ENCODE peak calls at places on chromosomes 1 and 21, in ten cellular contexts. U is ovary, P is heart left ventricle, F is adipocyte, J is upper lobe of right lung, W is sigmoid colon, S is K562, C is H9, R is H1, V is foreskin keratinocyte. G is an unnamed sample. For H3K4me1, the result is how much of the 10 kb centered on the place peaks cover.

GRCh38 chr1:53430256-53430655 is 28.9 kb upstream of the DMRTB1 start:
- DNase-seq in S (no peak), F (no peak), P (no peak), U (no peak), W (no peak), C (no peak), V (no peak), R (no peak), J (no peak), G (no peak)

GRCh38 chr1:54650417-54650816 is 8.8 kb downstream of the MROH7 start:
- DNase-seq in P (no peak), S (peak), W (no peak), C (no peak), U (no peak), R (no peak), J (no peak), V (no peak), F (no peak), G (no peak)

GRCh38 chr1:246317723-246318359 is 189.2 kb downstream of the SMYD3 start:
- DNase-seq in J (no peak), F (peak), P (no peak), W (no peak), S (no peak), C (no peak), U (no peak), V (peak), R (no peak), G (no peak)

GRCh38 chr1:11470912-11471311 is 8.0 kb upstream of the DISP3 start:
- DNase-seq in S (no peak), V (no peak), J (no peak), W (no peak), U (no peak), F (no peak), R (no peak), P (no peak), C (no peak), G (no peak)

GRCh38 chr1:209038316-209038715 is 545.2 kb upstream of the CAMK1G start:
- DNase-seq in S (no peak), F (no peak), C (no peak), P (no peak), R (no peak), W (no peak), J (no peak), U (no peak), V (no peak), G (no peak)

GRCh38 chr21:36749935-36750578 is 51.1 kb downstream of the SIM2 start:
- DNase-seq in C (peak), F (no peak), S (no peak), J (no peak), V (no peak), P (no peak), R (peak), W (no peak), U (no peak), G (no peak)

GRCh38 chr1:31674626-31675025 is 29.2 kb downstream of the COL16A1 start:
- DNase-seq in R (peak), F (peak), U (no peak), S (no peak), J (no peak), V (no peak), W (no peak), P (no peak), C (no peak), G (no peak)

GRCh38 chr1:67175713-67176112 is 9.5 kb downstream of the IL23R start:
- DNase-seq in J (no peak), P (no peak), S (no peak), U (no peak), F (no peak), R (no peak), V (no peak), C (no peak), W (no peak), G (no peak)

GRCh38 chr1:207892764-207893163 is 18.2 kb downstream of the CD34 start:
- DNase-seq in P (no peak), S (no peak), V (no peak), C (no peak), R (no peak), J (no peak), U (no peak), W (no peak), F (no peak), G (no peak)

GRCh38 chr21:38379171-38379570 is 119.1 kb downstream of the ERG start:
- DNase-seq in S (no peak), W (no peak), U (no peak), R (no peak), P (no peak), F (no peak), V (no peak), J (no peak), C (no peak), G (peak)

GRCh38 chr1:26705788-26706237 is 10.0 kb downstream of the ARID1A start:
- DNase-seq in F (peak), S (no peak), C (no peak), J (no peak), W (no peak), U (no peak), V (no peak), R (no peak), P (no peak), G (no peak)

GRCh38 chr21:33028759-33029511 is 3.2 kb downstream of the OLIG2 start:
- DNase-seq in P (no peak), J (no peak), R (no peak), W (peak), C (peak), U (no peak), S (no peak), F (peak), V (no peak), G (no peak)

GRCh38 chr1:105793541-105794146 is 1262.8 kb upstream of the PRMT6 start:
- DNase-seq in J (no peak), W (no peak), S (peak), P (no peak), R (no peak), V (peak), F (peak), U (peak), C (peak), G (no peak)

GRCh38 chr1:93256433-93256832 is 75.9 kb downstream of the CCDC18 start:
- DNase-seq in C (no peak), V (no peak), R (no peak), U (no peak), F (no peak), J (no peak), P (no peak), S (no peak), W (no peak), G (no peak)

GRCh38 chr1:117627562-117628165 is 21.8 kb downstream of the TENT5C start:
- DNase-seq in U (no peak), V (no peak), R (no peak), F (no peak), P (no peak), C (no peak), W (no peak), J (no peak), S (no peak), G (no peak)

GRCh38 chr1:54046671-54047383 is 6.2 kb downstream of the TMEM59 start:
- DNase-seq in W (no peak), U (no peak), P (no peak), V (no peak), S (no peak), J (no peak), C (no peak), F (peak), R (no peak), G (no peak)

GRCh38 chr1:116089870-116090269 is 21.3 kb upstream of the MAB21L3 start:
- DNase-seq in F (no peak), V (no peak), P (no peak), C (no peak), R (no peak), S (no peak), W (no peak), J (no peak), U (no peak), G (no peak)

GRCh38 chr1:201001962-201002361 is 21.6 kb downstream of the KIF21B start:
- DNase-seq in S (no peak), R (no peak), U (no peak), F (no peak), J (no peak), W (no peak), P (no peak), V (no peak), C (no peak), G (no peak)

GRCh38 chr1:235018161-235018560 is 110.5 kb downstream of the TOMM20 start:
- DNase-seq in U (no peak), F (peak), P (no peak), J (no peak), W (peak), S (no peak), R (peak), V (peak), C (no peak), G (no peak)

GRCh38 chr1:52263153-52263910 is 102.7 kb downstream of the CC2D1B start:
- DNase-seq in W (no peak), C (no peak), R (no peak), F (no peak), U (no peak), J (no peak), V (no peak), P (no peak), S (no peak), G (no peak)

GRCh38 chr1:107681001-107681479 is 283.9 kb downstream of the VAV3 start:
- DNase-seq in S (no peak), C (no peak), F (no peak), J (no peak), V (no peak), U (no peak), P (no peak), R (no peak), W (no peak), G (no peak)

GRCh38 chr1:21492171-21492625 is 17.0 kb upstream of the ALPL start:
- DNase-seq in U (no peak), F (no peak), W (no peak), J (no peak), V (no peak), S (no peak), C (no peak), R (no peak), P (no peak), G (no peak)

GRCh38 chr1:173549813-173550212 is 53.1 kb downstream of the SLC9C2 start:
- DNase-seq in V (no peak), U (no peak), J (no peak), S (no peak), P (no peak), F (no peak), R (no peak), C (no peak), W (no peak), G (no peak)

GRCh38 chr1:153607381-153607780 is 5.6 kb downstream of the S100A16 start:
- DNase-seq in R (no peak), P (no peak), J (no peak), V (no peak), F (no peak), S (no peak), U (no peak), W (no peak), C (no peak), G (no peak)

GRCh38 chr1:153608089-153608672 is 4.8 kb downstream of the S100A16 start:
- DNase-seq in R (no peak), V (peak), F (no peak), W (no peak), S (no peak), U (no peak), P (no peak), J (no peak), C (no peak), G (no peak)

GRCh38 chr1:153609585-153609907 is 3.4 kb downstream of the S100A16 start:
- DNase-seq in U (no peak), F (no peak), R (no peak), C (no peak), P (no peak), S (no peak), J (no peak), V (no peak), W (no peak), G (no peak)

GRCh38 chr1:153610334-153611023 is 2.5 kb downstream of the S100A16 start:
- DNase-seq in V (no peak), J (no peak), R (no peak), S (peak), P (no peak), F (peak), U (no peak), W (no peak), C (no peak), G (no peak)

GRCh38 chr1:153608742-153609584 is 4.0 kb downstream of the S100A16 start:
- DNase-seq in R (peak), J (peak), S (peak), F (peak), W (peak), V (peak), P (peak), U (peak), C (peak), G (peak)
- H3K4me1 ChIP-seq in R (under half), J (under half), S (under half), F (under half), W (under half), V (under half), P (under half), U (under half), C (under half), G (under half)

GRCh38 chr1:101238041-101238515 is 1.3 kb downstream of the S1PR1 start:
- DNase-seq in F (peak), U (no peak), R (no peak), S (no peak), W (no peak), V (no peak), C (no peak), P (peak), J (no peak), G (no peak)
- H3K4me1 ChIP-seq in F (under half), U (under half), R (under half), S (under half), W (under half), V (under half), C (under half), P (under half), J (under half), G (under half)

DNA sequence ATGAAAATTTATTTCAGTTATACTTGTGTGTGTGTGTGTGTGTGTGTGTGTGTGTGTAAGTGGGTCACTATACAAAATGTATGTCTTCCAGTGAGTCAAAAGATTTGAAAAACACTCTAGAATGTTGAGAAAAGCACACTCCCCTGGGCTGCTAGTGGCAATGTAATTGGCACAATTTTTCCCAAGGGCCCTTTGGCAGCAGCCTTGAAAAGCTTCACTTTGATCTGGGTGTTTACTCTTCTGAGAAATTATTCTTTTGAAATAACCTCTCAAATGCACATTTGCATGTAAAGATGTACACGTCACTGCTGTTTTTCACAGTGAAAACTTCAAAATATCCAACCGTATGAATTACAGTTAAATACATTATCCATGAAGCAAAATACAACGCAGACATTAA is 22.1 kb upstream of the SLC44A3 start:
- DNase-seq in J (no peak), R (no peak), F (no peak), W (no peak), U (no peak), P (no peak), S (no peak), V (no peak), C (no peak), G (no peak)
- H3K4me1 ChIP-seq in J (under half), R (under half), F (under half), W (under half), U (under half), P (under half), S (under half), V (under half), C (under half), G (under half)

GRCh38 chr1:162130308-162130707 is 60.8 kb downstream of the NOS1AP start:
- DNase-seq in W (no peak), C (no peak), J (no peak), V (no peak), U (no peak), S (no peak), R (no peak), F (no peak), P (no peak), G (no peak)
- H3K4me1 ChIP-seq in W (half or more), C (under half), J (under half), V (under half), U (under half), S (under half), R (under half), F (under half), P (under half), G (under half)

GRCh38 chr1:3174487-3175247 is 105.7 kb downstream of the PRDM16 start:
- DNase-seq in J (peak), W (peak), S (no peak), P (peak), R (no peak), V (no peak), F (no peak), U (peak), C (no peak), G (peak)
- H3K4me1 ChIP-seq in J (under half), W (under half), S (under half), P (under half), R (under half), V (under half), F (under half), U (under half), C (under half), G (under half)

GRCh38 chr1:36358514-36359084 is 27.1 kb downstream of the STK40 start:
- DNase-seq in P (no peak), R (no peak), V (no peak), J (no peak), S (no peak), U (peak), W (no peak), C (no peak), F (no peak), G (no peak)
- H3K4me1 ChIP-seq in P (under half), R (under half), V (under half), J (under half), S (under half), U (under half), W (under half), C (under half), F (under half), G (under half)

DNA sequence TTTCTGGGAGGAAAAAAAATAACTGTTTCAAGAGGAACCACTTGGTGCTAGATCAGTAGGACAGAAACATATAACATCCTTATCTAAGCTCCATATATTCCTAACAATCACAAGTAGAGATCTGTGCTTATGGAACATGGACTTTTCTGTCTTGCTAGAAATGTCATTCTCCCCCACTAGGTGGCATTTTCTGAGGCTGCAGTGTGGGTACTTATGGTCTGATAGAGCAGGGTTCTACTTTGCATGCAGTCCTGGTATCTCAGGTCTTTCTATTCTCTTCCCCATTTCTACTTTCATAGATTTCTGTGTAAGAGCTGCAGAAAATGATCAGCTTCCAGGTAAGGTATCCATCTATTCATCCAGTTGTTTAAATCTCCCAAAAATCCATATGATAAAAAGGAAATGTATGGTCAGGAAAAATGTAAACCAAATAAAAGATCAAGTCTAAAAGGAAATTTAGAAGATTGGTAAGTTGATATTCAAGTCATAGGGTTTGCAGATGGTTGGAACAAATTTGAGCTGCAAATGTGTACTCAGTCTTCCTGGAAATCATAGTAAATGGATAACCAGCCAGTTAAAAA is 1.5 kb downstream of the ZNF684 start:
- DNase-seq in U (no peak), P (no peak), W (no peak), C (no peak), S (peak), R (no peak), J (no peak), F (peak), V (no peak), G (no peak)
- H3K4me1 ChIP-seq in U (under half), P (under half), W (under half), C (under half), S (under half), R (under half), J (under half), F (under half), V (under half), G (under half)

DNA sequence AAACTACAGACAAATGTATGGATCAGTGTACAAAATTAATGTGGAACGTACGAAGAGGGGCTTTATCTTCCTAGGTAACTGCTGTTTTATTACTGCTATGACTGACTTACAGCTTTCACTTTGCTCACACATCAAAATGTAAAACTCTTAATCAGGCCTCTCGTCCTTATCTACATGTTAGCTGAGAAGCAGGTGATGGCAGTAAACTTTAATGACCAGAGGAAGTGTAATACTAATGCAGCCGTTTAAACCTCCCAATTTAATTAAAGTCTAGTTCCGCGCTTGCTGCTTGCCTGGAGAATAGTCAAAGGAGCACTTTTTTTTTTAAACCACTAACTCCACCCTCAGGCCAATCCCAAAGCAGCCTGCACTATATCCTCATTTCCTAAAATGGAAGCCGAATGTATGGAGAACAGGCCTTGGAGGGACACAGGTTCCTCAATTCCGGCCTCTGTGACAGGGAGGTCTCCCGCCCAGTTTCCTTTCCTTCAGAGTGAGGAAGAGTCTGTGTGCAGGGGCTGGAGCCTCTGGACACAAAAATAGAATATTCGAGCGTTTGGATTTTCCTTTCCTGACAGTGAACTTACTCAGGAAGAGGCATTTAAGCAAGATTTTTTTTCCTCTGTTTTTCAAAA is 36.7 kb upstream of the RASAL2 start:
- DNase-seq in U (no peak), P (peak), S (no peak), W (no peak), V (no peak), F (no peak), C (no peak), J (no peak), R (no peak), G (no peak)
- H3K4me1 ChIP-seq in U (under half), P (half or more), S (under half), W (under half), V (under half), F (half or more), C (under half), J (half or more), R (under half), G (under half)